ENCODE peak calls at places on chromosomes 4 and X, in nine cellular contexts. One of them, this sample, is unnamed.

GRCh38 chr4:184826315-184827266 is 823 bp upstream of the ACSL1 start:
- DNase-seq in LoVo: no peak
- DNase-seq in tibial nerve: no peak
- DNase-seq in stimulated activated CD4-positive, alpha-beta T cell treated with anti-CD3 and anti-CD28 coated beads, Interleukin-15, amount 100 ng/mL, for 1 hour: peak; percentile 22
- DNase-seq in NCI-H524 treated with DMSO at 0.1 percent for 48 hours: no peak
- DNase-seq in GM12878: no peak
- DNase-seq in endothelial cell: no peak
- DNase-seq in epithelial cell of prostate: no peak
- DNase-seq in mesendoderm: no peak
- DNase-seq in this sample: peak; percentile 47

GRCh38 chr4:56979674-56980073 is 978 bp downstream of the POLR2B start:
- DNase-seq in LoVo: peak; percentile 8
- DNase-seq in tibial nerve: no peak
- DNase-seq in stimulated activated CD4-positive, alpha-beta T cell treated with anti-CD3 and anti-CD28 coated beads, Interleukin-15, amount 100 ng/mL, for 1 hour: no peak
- DNase-seq in NCI-H524 treated with DMSO at 0.1 percent for 48 hours: no peak
- DNase-seq in GM12878: no peak
- DNase-seq in endothelial cell: peak; percentile 39
- DNase-seq in epithelial cell of prostate: no peak
- DNase-seq in mesendoderm: peak; percentile 45
- DNase-seq in this sample: peak; percentile 39

GRCh38 chrX:11375614-11376119 is 82.5 kb downstream of the AMELX start:
- DNase-seq in LoVo: no peak
- DNase-seq in tibial nerve: no peak
- DNase-seq in stimulated activated CD4-positive, alpha-beta T cell treated with anti-CD3 and anti-CD28 coated beads, Interleukin-15, amount 100 ng/mL, for 1 hour: no peak
- DNase-seq in NCI-H524 treated with DMSO at 0.1 percent for 48 hours: no peak
- DNase-seq in GM12878: no peak
- DNase-seq in endothelial cell: no peak
- DNase-seq in epithelial cell of prostate: no peak
- DNase-seq in mesendoderm: no peak
- DNase-seq in this sample: no peak

GRCh38 chr4:164956766-164957643 is 20.5 kb downstream of the TRIM61 start:
- DNase-seq in LoVo: no peak
- DNase-seq in tibial nerve: peak; percentile 35
- DNase-seq in stimulated activated CD4-positive, alpha-beta T cell treated with anti-CD3 and anti-CD28 coated beads, Interleukin-15, amount 100 ng/mL, for 1 hour: peak; percentile 30
- DNase-seq in NCI-H524 treated with DMSO at 0.1 percent for 48 hours: peak; percentile 25
- DNase-seq in GM12878: peak; percentile 39
- DNase-seq in endothelial cell: peak; percentile 44
- DNase-seq in epithelial cell of prostate: peak; percentile 14
- DNase-seq in mesendoderm: peak; percentile 89
- DNase-seq in this sample: no peak

GRCh38 chrX:111411591-111412371 is at the start of gene DCX:
- DNase-seq in LoVo: no peak
- DNase-seq in tibial nerve: no peak
- DNase-seq in stimulated activated CD4-positive, alpha-beta T cell treated with anti-CD3 and anti-CD28 coated beads, Interleukin-15, amount 100 ng/mL, for 1 hour: no peak
- DNase-seq in NCI-H524 treated with DMSO at 0.1 percent for 48 hours: peak; percentile 84
- DNase-seq in GM12878: no peak
- DNase-seq in endothelial cell: no peak
- DNase-seq in epithelial cell of prostate: no peak
- DNase-seq in mesendoderm: peak; percentile 42
- DNase-seq in this sample: peak; percentile 3

GRCh38 chr4:16205298-16206164 is 20.7 kb downstream of the TAPT1 start:
- DNase-seq in LoVo: peak; percentile 49
- DNase-seq in tibial nerve: no peak
- DNase-seq in stimulated activated CD4-positive, alpha-beta T cell treated with anti-CD3 and anti-CD28 coated beads, Interleukin-15, amount 100 ng/mL, for 1 hour: no peak
- DNase-seq in NCI-H524 treated with DMSO at 0.1 percent for 48 hours: peak; percentile 22
- DNase-seq in GM12878: no peak
- DNase-seq in endothelial cell: no peak
- DNase-seq in epithelial cell of prostate: no peak
- DNase-seq in mesendoderm: peak; percentile 60
- DNase-seq in this sample: peak; percentile 20

GRCh38 chr4:183729069-183729406 is 69.9 kb downstream of the TRAPPC11 start:
- DNase-seq in LoVo: no peak
- DNase-seq in tibial nerve: no peak
- DNase-seq in stimulated activated CD4-positive, alpha-beta T cell treated with anti-CD3 and anti-CD28 coated beads, Interleukin-15, amount 100 ng/mL, for 1 hour: no peak
- DNase-seq in NCI-H524 treated with DMSO at 0.1 percent for 48 hours: no peak
- DNase-seq in GM12878: no peak
- DNase-seq in endothelial cell: no peak
- DNase-seq in epithelial cell of prostate: no peak
- DNase-seq in mesendoderm: no peak
- DNase-seq in this sample: no peak

GRCh38 chr4:30402276-30402675 is 317.9 kb upstream of the PCDH7 start:
- DNase-seq in LoVo: no peak
- DNase-seq in tibial nerve: no peak
- DNase-seq in stimulated activated CD4-positive, alpha-beta T cell treated with anti-CD3 and anti-CD28 coated beads, Interleukin-15, amount 100 ng/mL, for 1 hour: no peak
- DNase-seq in NCI-H524 treated with DMSO at 0.1 percent for 48 hours: no peak
- DNase-seq in GM12878: no peak
- DNase-seq in endothelial cell: no peak
- DNase-seq in epithelial cell of prostate: no peak
- DNase-seq in mesendoderm: no peak
- DNase-seq in this sample: no peak

GRCh38 chr4:2515835-2516550 is 20.5 kb upstream of the FAM193A start:
- DNase-seq in LoVo: no peak
- DNase-seq in tibial nerve: peak; percentile 26
- DNase-seq in stimulated activated CD4-positive, alpha-beta T cell treated with anti-CD3 and anti-CD28 coated beads, Interleukin-15, amount 100 ng/mL, for 1 hour: no peak
- DNase-seq in NCI-H524 treated with DMSO at 0.1 percent for 48 hours: no peak
- DNase-seq in GM12878: no peak
- DNase-seq in endothelial cell: no peak
- DNase-seq in epithelial cell of prostate: no peak
- DNase-seq in mesendoderm: no peak
- DNase-seq in this sample: no peak

GRCh38 chrX:71282514-71283408 is 674 bp upstream of the NONO start:
- DNase-seq in LoVo: peak; percentile 55
- DNase-seq in tibial nerve: no peak
- DNase-seq in stimulated activated CD4-positive, alpha-beta T cell treated with anti-CD3 and anti-CD28 coated beads, Interleukin-15, amount 100 ng/mL, for 1 hour: peak; percentile 4
- DNase-seq in NCI-H524 treated with DMSO at 0.1 percent for 48 hours: no peak
- DNase-seq in GM12878: no peak
- DNase-seq in endothelial cell: peak; percentile 4
- DNase-seq in epithelial cell of prostate: no peak
- DNase-seq in mesendoderm: peak; percentile 57
- DNase-seq in this sample: no peak

GRCh38 chrX:119685225-119686066 is 7.5 kb downstream of the SEPTIN6 start:
- DNase-seq in LoVo: no peak
- DNase-seq in tibial nerve: no peak
- DNase-seq in stimulated activated CD4-positive, alpha-beta T cell treated with anti-CD3 and anti-CD28 coated beads, Interleukin-15, amount 100 ng/mL, for 1 hour: no peak
- DNase-seq in NCI-H524 treated with DMSO at 0.1 percent for 48 hours: no peak
- DNase-seq in GM12878: no peak
- DNase-seq in endothelial cell: no peak
- DNase-seq in epithelial cell of prostate: no peak
- DNase-seq in mesendoderm: no peak
- DNase-seq in this sample: peak; percentile 72

GRCh38 chr4:170978990-170979389 is 834.2 kb upstream of the GALNTL6 start:
- DNase-seq in LoVo: no peak
- DNase-seq in tibial nerve: no peak
- DNase-seq in stimulated activated CD4-positive, alpha-beta T cell treated with anti-CD3 and anti-CD28 coated beads, Interleukin-15, amount 100 ng/mL, for 1 hour: no peak
- DNase-seq in NCI-H524 treated with DMSO at 0.1 percent for 48 hours: no peak
- DNase-seq in GM12878: no peak
- DNase-seq in endothelial cell: no peak
- DNase-seq in epithelial cell of prostate: no peak
- DNase-seq in mesendoderm: peak; percentile 9
- DNase-seq in this sample: peak; percentile 1

GRCh38 chr4:64158648-64159326 is 250.5 kb downstream of the TECRL start:
- DNase-seq in LoVo: peak; percentile 60
- DNase-seq in tibial nerve: peak; percentile 33
- DNase-seq in stimulated activated CD4-positive, alpha-beta T cell treated with anti-CD3 and anti-CD28 coated beads, Interleukin-15, amount 100 ng/mL, for 1 hour: no peak
- DNase-seq in NCI-H524 treated with DMSO at 0.1 percent for 48 hours: no peak
- DNase-seq in GM12878: peak; percentile 19
- DNase-seq in endothelial cell: peak; percentile 61
- DNase-seq in epithelial cell of prostate: peak; percentile 18
- DNase-seq in mesendoderm: peak; percentile 82
- DNase-seq in this sample: peak; percentile 73

GRCh38 chrX:146921204-146921603 is 106.7 kb upstream of the CXorf51A start:
- DNase-seq in LoVo: no peak
- DNase-seq in tibial nerve: no peak
- DNase-seq in stimulated activated CD4-positive, alpha-beta T cell treated with anti-CD3 and anti-CD28 coated beads, Interleukin-15, amount 100 ng/mL, for 1 hour: no peak
- DNase-seq in NCI-H524 treated with DMSO at 0.1 percent for 48 hours: no peak
- DNase-seq in GM12878: no peak
- DNase-seq in endothelial cell: no peak
- DNase-seq in epithelial cell of prostate: no peak
- DNase-seq in mesendoderm: no peak
- DNase-seq in this sample: no peak

GRCh38 chr4:10944321-10944720 is 259.8 kb upstream of the CLNK start:
- DNase-seq in LoVo: no peak
- DNase-seq in tibial nerve: no peak
- DNase-seq in stimulated activated CD4-positive, alpha-beta T cell treated with anti-CD3 and anti-CD28 coated beads, Interleukin-15, amount 100 ng/mL, for 1 hour: no peak
- DNase-seq in NCI-H524 treated with DMSO at 0.1 percent for 48 hours: no peak
- DNase-seq in GM12878: no peak
- DNase-seq in endothelial cell: no peak
- DNase-seq in epithelial cell of prostate: no peak
- DNase-seq in mesendoderm: peak; percentile 89
- DNase-seq in this sample: no peak

GRCh38 chr4:2813446-2814405 is 20.8 kb downstream of the SH3BP2 start:
- DNase-seq in LoVo: no peak
- DNase-seq in tibial nerve: no peak
- DNase-seq in stimulated activated CD4-positive, alpha-beta T cell treated with anti-CD3 and anti-CD28 coated beads, Interleukin-15, amount 100 ng/mL, for 1 hour: no peak
- DNase-seq in NCI-H524 treated with DMSO at 0.1 percent for 48 hours: no peak
- DNase-seq in GM12878: no peak
- DNase-seq in endothelial cell: no peak
- DNase-seq in epithelial cell of prostate: no peak
- DNase-seq in mesendoderm: no peak
- DNase-seq in this sample: no peak

GRCh38 chrX:106702636-106703035 is 23.9 kb upstream of the RNF128 start:
- DNase-seq in LoVo: no peak
- DNase-seq in tibial nerve: no peak
- DNase-seq in stimulated activated CD4-positive, alpha-beta T cell treated with anti-CD3 and anti-CD28 coated beads, Interleukin-15, amount 100 ng/mL, for 1 hour: no peak
- DNase-seq in NCI-H524 treated with DMSO at 0.1 percent for 48 hours: no peak
- DNase-seq in GM12878: no peak
- DNase-seq in endothelial cell: no peak
- DNase-seq in epithelial cell of prostate: no peak
- DNase-seq in mesendoderm: no peak
- DNase-seq in this sample: no peak

GRCh38 chr4:183563874-183564273 is 59.0 kb downstream of the ING2 start:
- DNase-seq in LoVo: peak; percentile 16
- DNase-seq in tibial nerve: no peak
- DNase-seq in stimulated activated CD4-positive, alpha-beta T cell treated with anti-CD3 and anti-CD28 coated beads, Interleukin-15, amount 100 ng/mL, for 1 hour: no peak
- DNase-seq in NCI-H524 treated with DMSO at 0.1 percent for 48 hours: no peak
- DNase-seq in GM12878: no peak
- DNase-seq in endothelial cell: no peak
- DNase-seq in epithelial cell of prostate: peak; percentile 26
- DNase-seq in mesendoderm: peak; percentile 45
- DNase-seq in this sample: no peak

GRCh38 chr4:93710101-93710846 is 118.3 kb upstream of the ATOH1 start:
- DNase-seq in LoVo: no peak
- DNase-seq in tibial nerve: no peak
- DNase-seq in stimulated activated CD4-positive, alpha-beta T cell treated with anti-CD3 and anti-CD28 coated beads, Interleukin-15, amount 100 ng/mL, for 1 hour: no peak
- DNase-seq in NCI-H524 treated with DMSO at 0.1 percent for 48 hours: no peak
- DNase-seq in GM12878: peak; percentile 4
- DNase-seq in endothelial cell: peak; percentile 18
- DNase-seq in epithelial cell of prostate: no peak
- DNase-seq in mesendoderm: peak; percentile 76
- DNase-seq in this sample: no peak

GRCh38 chrX:40243699-40244098 is 145.9 kb upstream of the BCOR start:
- DNase-seq in LoVo: no peak
- DNase-seq in tibial nerve: no peak
- DNase-seq in stimulated activated CD4-positive, alpha-beta T cell treated with anti-CD3 and anti-CD28 coated beads, Interleukin-15, amount 100 ng/mL, for 1 hour: no peak
- DNase-seq in NCI-H524 treated with DMSO at 0.1 percent for 48 hours: no peak
- DNase-seq in GM12878: no peak
- DNase-seq in endothelial cell: no peak
- DNase-seq in epithelial cell of prostate: no peak
- DNase-seq in mesendoderm: no peak
- DNase-seq in this sample: peak; percentile 14

GRCh38 chr4:156547439-156547838 is 424.2 kb downstream of the PDGFC start:
- DNase-seq in LoVo: peak; percentile 22
- DNase-seq in tibial nerve: no peak
- DNase-seq in stimulated activated CD4-positive, alpha-beta T cell treated with anti-CD3 and anti-CD28 coated beads, Interleukin-15, amount 100 ng/mL, for 1 hour: no peak
- DNase-seq in NCI-H524 treated with DMSO at 0.1 percent for 48 hours: no peak
- DNase-seq in GM12878: no peak
- DNase-seq in endothelial cell: no peak
- DNase-seq in epithelial cell of prostate: no peak
- DNase-seq in mesendoderm: no peak
- DNase-seq in this sample: no peak

GRCh38 chr4:26542996-26543395 is 40.9 kb upstream of the TBC1D19 start:
- DNase-seq in LoVo: no peak
- DNase-seq in tibial nerve: no peak
- DNase-seq in stimulated activated CD4-positive, alpha-beta T cell treated with anti-CD3 and anti-CD28 coated beads, Interleukin-15, amount 100 ng/mL, for 1 hour: no peak
- DNase-seq in NCI-H524 treated with DMSO at 0.1 percent for 48 hours: no peak
- DNase-seq in GM12878: no peak
- DNase-seq in endothelial cell: no peak
- DNase-seq in epithelial cell of prostate: no peak
- DNase-seq in mesendoderm: no peak
- DNase-seq in this sample: no peak

GRCh38 chrX:32530802-32531403 is 680.4 kb downstream of the DMD start:
- DNase-seq in LoVo: peak; percentile 25
- DNase-seq in tibial nerve: no peak
- DNase-seq in stimulated activated CD4-positive, alpha-beta T cell treated with anti-CD3 and anti-CD28 coated beads, Interleukin-15, amount 100 ng/mL, for 1 hour: no peak
- DNase-seq in NCI-H524 treated with DMSO at 0.1 percent for 48 hours: peak; percentile 14
- DNase-seq in GM12878: no peak
- DNase-seq in endothelial cell: peak; percentile 5
- DNase-seq in epithelial cell of prostate: no peak
- DNase-seq in mesendoderm: peak; percentile 48
- DNase-seq in this sample: peak; percentile 57

GRCh38 chrX:139106111-139106510 is 394.6 kb upstream of the FGF13 start:
- DNase-seq in LoVo: no peak
- DNase-seq in tibial nerve: no peak
- DNase-seq in stimulated activated CD4-positive, alpha-beta T cell treated with anti-CD3 and anti-CD28 coated beads, Interleukin-15, amount 100 ng/mL, for 1 hour: no peak
- DNase-seq in NCI-H524 treated with DMSO at 0.1 percent for 48 hours: no peak
- DNase-seq in GM12878: no peak
- DNase-seq in endothelial cell: no peak
- DNase-seq in epithelial cell of prostate: no peak
- DNase-seq in mesendoderm: peak; percentile 18
- DNase-seq in this sample: no peak

GRCh38 chrX:99705696-99706095 is 704.4 kb downstream of the PCDH19 start:
- DNase-seq in LoVo: no peak
- DNase-seq in tibial nerve: no peak
- DNase-seq in stimulated activated CD4-positive, alpha-beta T cell treated with anti-CD3 and anti-CD28 coated beads, Interleukin-15, amount 100 ng/mL, for 1 hour: no peak
- DNase-seq in NCI-H524 treated with DMSO at 0.1 percent for 48 hours: no peak
- DNase-seq in GM12878: no peak
- DNase-seq in endothelial cell: no peak
- DNase-seq in epithelial cell of prostate: no peak
- DNase-seq in mesendoderm: no peak
- DNase-seq in this sample: no peak

GRCh38 chrX:70313503-70313902 is 23.6 kb downstream of the KIF4A start:
- DNase-seq in LoVo: no peak
- DNase-seq in tibial nerve: no peak
- DNase-seq in stimulated activated CD4-positive, alpha-beta T cell treated with anti-CD3 and anti-CD28 coated beads, Interleukin-15, amount 100 ng/mL, for 1 hour: no peak
- DNase-seq in NCI-H524 treated with DMSO at 0.1 percent for 48 hours: no peak
- DNase-seq in GM12878: no peak
- DNase-seq in endothelial cell: no peak
- DNase-seq in epithelial cell of prostate: no peak
- DNase-seq in mesendoderm: no peak
- DNase-seq in this sample: no peak

GRCh38 chrX:53049127-53049517 is 533 bp downstream of the GPR173 start:
- DNase-seq in LoVo: no peak
- DNase-seq in tibial nerve: no peak
- DNase-seq in stimulated activated CD4-positive, alpha-beta T cell treated with anti-CD3 and anti-CD28 coated beads, Interleukin-15, amount 100 ng/mL, for 1 hour: no peak
- DNase-seq in NCI-H524 treated with DMSO at 0.1 percent for 48 hours: no peak
- DNase-seq in GM12878: no peak
- DNase-seq in endothelial cell: no peak
- DNase-seq in epithelial cell of prostate: no peak
- DNase-seq in mesendoderm: no peak
- DNase-seq in this sample: no peak

This sample was measured in RPMI8226.